ENCODE peak calls at places on chromosomes 12 and 14, in six cellular contexts. One of them, this sample, is unnamed. For H3K36me3, the result is how much of the 10 kb centered on the place peaks cover.

GRCh38 chr12:31005256-31005943 is 68.3 kb upstream of the DDX11 start:
- DNase-seq in tibial nerve: no peak
- DNase-seq in small intestine: no peak
- DNase-seq in aorta: no peak
- DNase-seq in body of pancreas: no peak
- DNase-seq in colonic mucosa: no peak
- DNase-seq in this sample: no peak

GRCh38 chr14:106318700-106319099 is 792.3 kb downstream of the TMEM121 start:
- DNase-seq in body of pancreas: no peak
- DNase-seq in small intestine: no peak
- DNase-seq in tibial nerve: no peak
- DNase-seq in colonic mucosa: no peak
- DNase-seq in aorta: no peak
- DNase-seq in this sample: no peak

GRCh38 chr12:104665296-104665695 is 208.5 kb downstream of the CHST11 start:
- DNase-seq in aorta: no peak
- DNase-seq in colonic mucosa: no peak
- DNase-seq in small intestine: no peak
- DNase-seq in body of pancreas: no peak
- DNase-seq in tibial nerve: no peak
- DNase-seq in this sample: no peak

GRCh38 chr12:2265461-2266167 is 212.8 kb downstream of the CACNA1C start:
- DNase-seq in aorta: no peak
- DNase-seq in tibial nerve: no peak
- DNase-seq in colonic mucosa: no peak
- DNase-seq in body of pancreas: no peak
- DNase-seq in small intestine: no peak
- DNase-seq in this sample: no peak

GRCh38 chr12:120628919-120629318 is 11.5 kb upstream of the CABP1 start:
- DNase-seq in body of pancreas: no peak
- DNase-seq in colonic mucosa: peak
- DNase-seq in aorta: peak
- DNase-seq in tibial nerve: no peak
- DNase-seq in small intestine: peak
- DNase-seq in this sample: no peak

GRCh38 chr12:39975374-39975918 is 130.4 kb downstream of the SLC2A13 start:
- DNase-seq in tibial nerve: no peak
- DNase-seq in body of pancreas: no peak
- DNase-seq in small intestine: no peak
- DNase-seq in colonic mucosa: no peak
- DNase-seq in aorta: no peak
- DNase-seq in this sample: no peak

GRCh38 chr14:72975776-72976175 is 49.5 kb downstream of the DCAF4 start:
- DNase-seq in colonic mucosa: no peak
- DNase-seq in small intestine: no peak
- DNase-seq in tibial nerve: no peak
- DNase-seq in body of pancreas: no peak
- DNase-seq in aorta: no peak
- DNase-seq in this sample: no peak

GRCh38 chr14:64438181-64438839 is 27.0 kb upstream of the AKAP5 start:
- DNase-seq in small intestine: peak
- DNase-seq in aorta: no peak
- DNase-seq in colonic mucosa: no peak
- DNase-seq in tibial nerve: no peak
- DNase-seq in body of pancreas: no peak
- DNase-seq in this sample: no peak

GRCh38 chr12:77104792-77105191 is 39.4 kb upstream of the E2F7 start:
- DNase-seq in aorta: no peak
- DNase-seq in colonic mucosa: no peak
- DNase-seq in tibial nerve: no peak
- DNase-seq in small intestine: no peak
- DNase-seq in body of pancreas: no peak
- DNase-seq in this sample: no peak

GRCh38 chr12:13982010-13982409 is 608 bp upstream of the GRIN2B start:
- DNase-seq in tibial nerve: no peak
- DNase-seq in colonic mucosa: no peak
- DNase-seq in body of pancreas: no peak
- DNase-seq in aorta: peak
- DNase-seq in small intestine: no peak
- DNase-seq in this sample: no peak

GRCh38 chr12:29578070-29578469 is 80.6 kb upstream of the OVCH1 start:
- DNase-seq in tibial nerve: no peak
- DNase-seq in aorta: no peak
- DNase-seq in body of pancreas: no peak
- DNase-seq in small intestine: no peak
- DNase-seq in colonic mucosa: no peak
- DNase-seq in this sample: no peak

GRCh38 chr12:50156641-50157040 is 10.5 kb downstream of the CERS5 start:
- DNase-seq in small intestine: no peak
- DNase-seq in colonic mucosa: no peak
- DNase-seq in body of pancreas: no peak
- DNase-seq in aorta: no peak
- DNase-seq in tibial nerve: no peak
- DNase-seq in this sample: no peak

GRCh38 chr12:50147281-50147680 is 19.9 kb downstream of the CERS5 start:
- DNase-seq in body of pancreas: no peak
- DNase-seq in tibial nerve: no peak
- DNase-seq in aorta: no peak
- DNase-seq in small intestine: no peak
- DNase-seq in colonic mucosa: no peak
- DNase-seq in this sample: no peak

GRCh38 chr12:50145439-50145838 is 21.7 kb downstream of the CERS5 start:
- DNase-seq in aorta: no peak
- DNase-seq in tibial nerve: no peak
- DNase-seq in colonic mucosa: no peak
- DNase-seq in body of pancreas: no peak
- DNase-seq in small intestine: no peak
- DNase-seq in this sample: no peak

GRCh38 chr12:50149311-50149710 is 17.9 kb downstream of the CERS5 start:
- DNase-seq in body of pancreas: no peak
- DNase-seq in tibial nerve: no peak
- DNase-seq in small intestine: no peak
- DNase-seq in colonic mucosa: no peak
- DNase-seq in aorta: no peak
- DNase-seq in this sample: no peak

DNA sequence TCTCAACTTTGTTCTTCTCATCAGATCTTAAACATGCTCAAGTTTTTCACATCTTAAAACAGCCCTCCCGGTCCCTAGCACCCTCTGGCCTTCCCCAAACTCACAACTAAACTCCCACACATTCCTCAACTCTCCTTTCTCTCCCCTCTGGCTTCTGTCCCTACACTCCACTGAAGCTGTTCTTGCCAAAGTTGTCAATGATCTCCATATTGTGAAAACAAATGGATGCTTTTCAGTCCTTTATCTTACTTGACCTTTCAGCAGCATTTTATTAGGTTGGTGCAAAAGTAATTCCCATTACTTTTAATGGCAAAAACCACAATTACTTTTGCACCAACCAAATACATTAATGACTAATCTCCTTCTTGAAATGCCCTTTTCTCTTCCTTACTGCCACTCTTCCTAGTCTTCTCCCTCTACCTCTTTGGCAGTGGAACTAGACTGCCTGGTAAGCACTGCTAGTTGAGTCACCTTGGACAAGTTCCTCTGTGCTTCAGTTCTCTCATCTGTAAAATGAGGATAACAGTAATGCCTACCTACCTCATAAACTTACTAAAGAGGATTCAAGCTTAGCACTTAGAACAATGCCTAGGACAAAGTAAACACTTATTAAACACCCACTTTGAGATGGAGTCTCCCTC is 16.0 kb downstream of the CERS5 start:
- DNase-seq in tibial nerve: no peak
- DNase-seq in aorta: no peak
- DNase-seq in colonic mucosa: no peak
- DNase-seq in small intestine: no peak
- DNase-seq in body of pancreas: no peak
- DNase-seq in this sample: no peak
- H3K27ac ChIP-seq in tibial nerve: no peak
- H3K27ac ChIP-seq in aorta: no peak
- H3K27ac ChIP-seq in colonic mucosa: no peak
- H3K27ac ChIP-seq in small intestine: no peak
- H3K27ac ChIP-seq in body of pancreas: no peak
- H3K27ac ChIP-seq in this sample: no peak

GRCh38 chr12:89484470-89484869 is 40.1 kb downstream of the GALNT4 start:
- DNase-seq in aorta: no peak
- DNase-seq in small intestine: no peak
- DNase-seq in colonic mucosa: no peak
- DNase-seq in body of pancreas: no peak
- DNase-seq in tibial nerve: no peak
- DNase-seq in this sample: no peak
- H3K36me3 ChIP-seq in aorta: under half
- H3K36me3 ChIP-seq in small intestine: under half
- H3K36me3 ChIP-seq in colonic mucosa: under half
- H3K36me3 ChIP-seq in body of pancreas: under half
- H3K36me3 ChIP-seq in tibial nerve: under half
- H3K36me3 ChIP-seq in this sample: under half

GRCh38 chr12:123061806-123062205 is 81.3 kb downstream of the ARL6IP4 start:
- DNase-seq in colonic mucosa: no peak
- DNase-seq in tibial nerve: no peak
- DNase-seq in small intestine: no peak
- DNase-seq in body of pancreas: no peak
- DNase-seq in aorta: no peak
- DNase-seq in this sample: no peak

GRCh38 chr12:123064885-123065619 is 84.6 kb downstream of the ARL6IP4 start:
- DNase-seq in aorta: no peak
- DNase-seq in small intestine: no peak
- DNase-seq in tibial nerve: no peak
- DNase-seq in colonic mucosa: no peak
- DNase-seq in body of pancreas: no peak
- DNase-seq in this sample: no peak

GRCh38 chr12:123063535-123063934 is 83.1 kb downstream of the ARL6IP4 start:
- DNase-seq in body of pancreas: no peak
- DNase-seq in aorta: no peak
- DNase-seq in small intestine: no peak
- DNase-seq in tibial nerve: no peak
- DNase-seq in colonic mucosa: no peak
- DNase-seq in this sample: no peak

GRCh38 chr12:123064356-123064755 is 83.9 kb downstream of the ARL6IP4 start:
- DNase-seq in body of pancreas: no peak
- DNase-seq in small intestine: no peak
- DNase-seq in tibial nerve: no peak
- DNase-seq in colonic mucosa: peak
- DNase-seq in aorta: peak
- DNase-seq in this sample: no peak

DNA sequence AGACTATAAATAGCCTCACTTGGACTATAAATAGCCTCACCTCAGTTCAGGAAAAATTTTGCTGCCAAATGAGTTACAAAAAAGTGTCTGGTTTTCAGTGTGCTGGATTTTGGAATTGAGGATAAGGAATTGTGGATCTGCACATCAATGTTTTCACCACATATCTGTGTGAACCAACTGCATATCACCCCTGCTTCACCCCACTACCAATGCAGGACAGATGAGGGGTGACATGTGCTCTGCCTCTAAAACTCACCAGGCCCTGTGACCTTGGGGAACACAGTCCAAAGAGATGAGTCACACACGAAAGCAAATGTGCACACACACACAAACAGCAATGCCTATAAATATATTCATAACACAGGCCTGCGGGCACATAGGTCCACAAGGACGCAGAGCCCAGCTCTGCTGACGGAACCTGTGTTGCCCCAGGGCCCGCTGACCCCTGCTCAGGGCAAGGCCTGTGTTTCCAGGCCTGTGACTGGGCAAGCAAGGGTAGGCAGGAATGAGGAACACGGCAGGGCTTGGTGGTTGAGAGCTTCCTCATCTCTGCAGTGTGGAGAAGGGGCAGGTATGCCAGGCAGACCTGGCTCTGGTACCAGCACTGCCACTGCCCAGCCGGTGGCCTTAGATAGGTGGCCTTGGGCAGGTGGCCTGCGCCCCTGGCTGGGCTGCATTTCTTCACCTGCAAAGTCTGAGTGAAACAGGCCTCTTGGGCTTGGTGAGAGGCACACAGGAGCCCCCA is 82.4 kb downstream of the ARL6IP4 start:
- DNase-seq in aorta: no peak
- DNase-seq in tibial nerve: no peak
- DNase-seq in colonic mucosa: no peak
- DNase-seq in body of pancreas: peak
- DNase-seq in small intestine: peak
- DNase-seq in this sample: no peak
- H3K27ac ChIP-seq in aorta: peak
- H3K27ac ChIP-seq in tibial nerve: peak
- H3K27ac ChIP-seq in colonic mucosa: peak
- H3K27ac ChIP-seq in body of pancreas: peak
- H3K27ac ChIP-seq in small intestine: peak
- H3K27ac ChIP-seq in this sample: peak

DNA sequence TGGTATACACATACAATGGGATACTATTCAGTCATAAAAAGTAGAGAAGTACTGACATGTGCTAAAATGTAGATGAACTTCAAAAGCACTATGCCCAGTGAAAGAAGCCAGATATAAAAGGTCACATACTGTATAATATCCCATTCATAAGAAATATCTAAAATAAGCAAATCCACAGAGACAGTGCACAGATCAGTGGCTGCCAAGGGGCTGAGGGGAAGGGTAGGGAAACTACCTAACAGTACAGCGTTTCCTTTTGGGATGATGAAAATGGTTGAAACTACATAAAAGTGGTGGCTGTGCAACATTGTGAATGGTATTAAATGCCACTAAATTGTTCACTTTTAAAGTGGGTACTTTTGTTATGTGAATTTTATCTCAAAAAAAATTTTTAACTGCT is 11.9 kb downstream of the EAPP start:
- DNase-seq in small intestine: no peak
- DNase-seq in colonic mucosa: no peak
- DNase-seq in body of pancreas: no peak
- DNase-seq in aorta: no peak
- DNase-seq in tibial nerve: no peak
- DNase-seq in this sample: no peak
- H3K36me3 ChIP-seq in small intestine: under half
- H3K36me3 ChIP-seq in colonic mucosa: under half
- H3K36me3 ChIP-seq in body of pancreas: under half
- H3K36me3 ChIP-seq in aorta: under half
- H3K36me3 ChIP-seq in tibial nerve: half or more
- H3K36me3 ChIP-seq in this sample: under half

GRCh38 chr14:67764496-67764895 is 51.9 kb downstream of the ZFYVE26 start:
- DNase-seq in colonic mucosa: peak
- DNase-seq in tibial nerve: no peak
- DNase-seq in body of pancreas: no peak
- DNase-seq in aorta: no peak
- DNase-seq in small intestine: no peak
- DNase-seq in this sample: no peak
- H3K27ac ChIP-seq in colonic mucosa: no peak
- H3K27ac ChIP-seq in tibial nerve: no peak
- H3K27ac ChIP-seq in body of pancreas: no peak
- H3K27ac ChIP-seq in aorta: no peak
- H3K27ac ChIP-seq in small intestine: no peak
- H3K27ac ChIP-seq in this sample: no peak

GRCh38 chr12:110550981-110551380 is 32.1 kb downstream of the PPTC7 start:
- DNase-seq in tibial nerve: no peak
- DNase-seq in colonic mucosa: no peak
- DNase-seq in aorta: no peak
- DNase-seq in body of pancreas: no peak
- DNase-seq in small intestine: no peak
- DNase-seq in this sample: no peak
- H3K36me3 ChIP-seq in tibial nerve: under half
- H3K36me3 ChIP-seq in colonic mucosa: under half
- H3K36me3 ChIP-seq in aorta: under half
- H3K36me3 ChIP-seq in body of pancreas: under half
- H3K36me3 ChIP-seq in small intestine: under half
- H3K36me3 ChIP-seq in this sample: under half